ENCODE peak calls at places on chromosomes 12 and 14, in four cellular contexts. M is bronchial epithelial cell; Y is stimulated activated CD8-positive, alpha-beta memory T cell treated with anti-CD3 and anti-CD28 coated beads, Interleukin-2, amount 100 ng/mL, for 1 hour; U is left colon. N is an unnamed sample.

GRCh38 chr14:73209943-73210342 is 27.4 kb upstream of the PAPLN start:
- DNase-seq in Y (no peak), U (no peak), M (peak; percentile 50), N (no peak)

GRCh38 chr14:98210045-98210678 is 1061.8 kb downstream of the BCL11B start:
- DNase-seq in Y (no peak), M (no peak), U (no peak), N (no peak)

GRCh38 chr12:120225852-120226640 is 25.1 kb upstream of the RPLP0 start:
- DNase-seq in Y (no peak), U (peak; percentile 85), M (peak; percentile 44), N (no peak)

GRCh38 chr12:106915635-106916026 is 40.1 kb upstream of the TMEM263 start:
- DNase-seq in U (no peak), M (no peak), Y (no peak), N (no peak)

GRCh38 chr14:60632777-60633176 is 16.5 kb downstream of the SIX1 start:
- DNase-seq in Y (no peak), U (no peak), M (peak; percentile 35), N (no peak)

GRCh38 chr14:49114161-49114893 is 471.9 kb downstream of the RPS29 start:
- DNase-seq in U (no peak), Y (no peak), M (no peak), N (no peak)

GRCh38 chr14:27242874-27243273 is 645.0 kb upstream of the NOVA1 start:
- DNase-seq in Y (no peak), U (no peak), M (no peak), N (no peak)

GRCh38 chr12:92702754-92703679 is at the start of gene PLEKHG7:
- DNase-seq in M (peak; percentile 41), U (peak; percentile 33), Y (no peak), N (no peak)

GRCh38 chr12:132391326-132392041 is 62.1 kb upstream of the GALNT9 start:
- DNase-seq in U (no peak), Y (no peak), M (no peak), N (no peak)

GRCh38 chr12:62647586-62647985 is 181.0 kb downstream of the MON2 start:
- DNase-seq in U (no peak), Y (no peak), M (no peak), N (no peak)

GRCh38 chr14:32028599-32028998 is 48.5 kb upstream of the ARHGAP5 start:
- DNase-seq in M (peak; percentile 78), Y (no peak), U (no peak), N (no peak)

GRCh38 chr12:1173806-1174617 is 183.0 kb downstream of the ERC1 start:
- DNase-seq in M (peak; percentile 1), Y (no peak), U (no peak), N (no peak)

GRCh38 chr12:49345840-49346658 is 639 bp upstream of the DNAJC22 start:
- DNase-seq in M (no peak), U (no peak), Y (no peak), N (no peak)

GRCh38 chr14:61342486-61342885 is 21.1 kb downstream of the PRKCH start:
- DNase-seq in U (no peak), M (no peak), Y (peak; percentile 75), N (no peak)

GRCh38 chr14:86153480-86153879 is 623.5 kb downstream of the FLRT2 start:
- DNase-seq in U (no peak), Y (no peak), M (no peak), N (no peak)

GRCh38 chr12:14284189-14284722 is 81.2 kb upstream of the ATF7IP start:
- DNase-seq in M (no peak), U (no peak), Y (no peak), N (no peak)

GRCh38 chr12:617304-617915 is 45.8 kb downstream of the NINJ2 start:
- DNase-seq in Y (no peak), U (peak; percentile 16), M (no peak), N (no peak)

GRCh38 chr12:53127169-53127568 is 23.9 kb downstream of the SOAT2 start:
- DNase-seq in M (no peak), Y (no peak), U (no peak), N (no peak)

GRCh38 chr12:100753837-100754236 is 40.7 kb upstream of the ANO4 start:
- DNase-seq in U (no peak), Y (no peak), M (peak; percentile 98), N (no peak)

GRCh38 chr12:27303139-27304111 is 29.2 kb upstream of the BMAL2 start:
- DNase-seq in Y (no peak), U (no peak), M (no peak), N (no peak)

GRCh38 chr14:76101384-76101783 is 50.3 kb upstream of the GPATCH2L start:
- DNase-seq in Y (no peak), U (no peak), M (no peak), N (no peak)

GRCh38 chr12:51951843-51952722 is 584 bp downstream of the ACVR1B start:
- DNase-seq in Y (no peak), M (no peak), U (peak; percentile 28), N (no peak)

GRCh38 chr14:50342211-50343080 is 30.3 kb downstream of the DMAC2L start:
- DNase-seq in Y (no peak), M (peak; percentile 40), U (peak; percentile 56), N (no peak)

GRCh38 chr12:51127050-51127729 is 43.8 kb upstream of the CSRNP2 start:
- DNase-seq in U (no peak), M (peak; percentile 88), Y (no peak), N (no peak)

GRCh38 chr12:11723993-11724392 is 74.5 kb downstream of the ETV6 start:
- DNase-seq in M (no peak), Y (no peak), U (no peak), N (no peak)

GRCh38 chr12:78406776-78407335 is 457.7 kb upstream of the SYT1 start:
- DNase-seq in Y (no peak), M (no peak), U (no peak), N (no peak)

GRCh38 chr14:102501751-102502315 is 7.7 kb downstream of the ANKRD9 start:
- DNase-seq in Y (no peak), U (no peak), M (no peak), N (no peak)

GRCh38 chr14:61260939-61261776 is 20.0 kb downstream of the TMEM30B start:
- DNase-seq in M (peak; percentile 73), Y (no peak), U (no peak), N (no peak)

GRCh38 chr12:72094490-72094889 is 155.8 kb downstream of the TPH2 start:
- DNase-seq in Y (no peak), M (no peak), U (no peak), N (no peak)

GRCh38 chr12:122064780-122065588 is 13.6 kb upstream of the MLXIP start:
- DNase-seq in U (no peak), M (peak; percentile 65), Y (no peak), N (peak; percentile 10)

GRCh38 chr14:65849558-65849957 is 437.0 kb downstream of the FUT8 start:
- DNase-seq in Y (no peak), U (no peak), M (no peak), N (no peak)